ENCODE peak calls at places on chromosomes 12 and 14, in five cellular contexts. U is foreskin fibroblast; D is WTC11; Q is dorsolateral prefrontal cortex; L is CD4-positive, alpha-beta T cell. J is an unnamed sample.

GRCh38 chr14:61121293-61121897 is 140.3 kb downstream of the SLC38A6 start:
- DNase-seq in D (no peak), Q (no peak), L (no peak), U (peak; percentile 39), J (no peak)

GRCh38 chr14:38074754-38075153 is 132.9 kb upstream of the SSTR1 start:
- DNase-seq in Q (no peak), L (no peak), D (no peak), U (no peak), J (no peak)

GRCh38 chr14:77849711-77850110 is 49.8 kb downstream of the ADCK1 start:
- DNase-seq in U (peak; percentile 17), Q (no peak), D (no peak), L (no peak), J (no peak)

GRCh38 chr12:27861428-27862167 is 81.6 kb upstream of the MANSC4 start:
- DNase-seq in D (no peak), Q (no peak), U (no peak), L (no peak), J (no peak)

GRCh38 chr12:104958946-104959841 is 1.1 kb upstream of the SLC41A2 start:
- DNase-seq in U (peak; percentile 49), Q (no peak), D (no peak), L (no peak), J (no peak)

GRCh38 chr12:108517288-108518100 is 2.4 kb downstream of the FICD start:
- DNase-seq in U (no peak), Q (no peak), D (no peak), L (no peak), J (no peak)

GRCh38 chr12:91579516-91580263 is 397.1 kb upstream of the DCN start:
- DNase-seq in D (no peak), L (no peak), U (peak; percentile 14), Q (no peak), J (no peak)

GRCh38 chr12:42759622-42760273 is 170.2 kb upstream of the PRICKLE1 start:
- DNase-seq in D (no peak), L (no peak), U (peak; percentile 69), Q (no peak), J (no peak)

GRCh38 chr12:42326466-42327226 is 679 bp downstream of the PPHLN1 start:
- DNase-seq in L (no peak), Q (no peak), U (peak; percentile 21), D (no peak), J (no peak)

GRCh38 chr14:67343601-67344230 is 15.9 kb downstream of the ATP6V1D start:
- DNase-seq in Q (no peak), L (no peak), U (no peak), D (no peak), J (no peak)

GRCh38 chr14:61695695-61696527 is 598 bp downstream of the HIF1A start:
- DNase-seq in U (no peak), L (peak; percentile 27), Q (peak; percentile 47), D (peak; percentile 66), J (peak; percentile 41)

DNA sequence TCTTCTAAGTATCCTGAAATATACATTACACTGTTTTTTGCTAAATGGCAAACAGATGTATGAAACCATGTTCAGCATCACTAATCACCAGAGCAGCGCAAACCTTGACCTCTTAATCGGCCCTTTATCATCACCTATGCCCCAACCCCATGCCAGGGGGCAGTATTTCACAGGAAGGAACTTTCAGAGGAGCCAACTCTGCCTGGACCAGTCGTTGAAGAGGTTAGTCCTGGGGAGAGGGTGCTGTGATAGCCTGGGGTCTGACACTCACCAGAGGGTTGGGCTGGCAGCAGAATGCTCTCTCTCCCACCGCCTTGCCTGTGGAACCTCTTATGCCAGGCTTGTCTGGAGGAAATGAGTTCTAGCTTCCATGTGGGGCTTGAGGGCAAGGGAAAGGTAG is 411.7 kb downstream of the TMEM117 start:
- DNase-seq in Q (no peak), U (no peak), D (peak; percentile 54), L (no peak), J (no peak)
- TF ChIP-seq CTCF in Q (no peak), U (no peak), D (peak; percentile 47), L (no peak), J (no peak)

GRCh38 chr12:63069860-63070617 is 81.0 kb downstream of the AVPR1A start:
- DNase-seq in L (no peak), Q (no peak), D (no peak), U (no peak), J (no peak)

GRCh38 chr12:63066782-63067181 is 84.2 kb downstream of the AVPR1A start:
- DNase-seq in D (no peak), L (no peak), U (no peak), Q (no peak), J (no peak)

GRCh38 chr12:63066136-63066535 is 84.9 kb downstream of the AVPR1A start:
- DNase-seq in L (no peak), Q (no peak), D (no peak), U (no peak), J (no peak)

GRCh38 chr12:63070709-63071108 is 80.3 kb downstream of the AVPR1A start:
- DNase-seq in L (no peak), U (no peak), Q (no peak), D (no peak), J (no peak)

DNA sequence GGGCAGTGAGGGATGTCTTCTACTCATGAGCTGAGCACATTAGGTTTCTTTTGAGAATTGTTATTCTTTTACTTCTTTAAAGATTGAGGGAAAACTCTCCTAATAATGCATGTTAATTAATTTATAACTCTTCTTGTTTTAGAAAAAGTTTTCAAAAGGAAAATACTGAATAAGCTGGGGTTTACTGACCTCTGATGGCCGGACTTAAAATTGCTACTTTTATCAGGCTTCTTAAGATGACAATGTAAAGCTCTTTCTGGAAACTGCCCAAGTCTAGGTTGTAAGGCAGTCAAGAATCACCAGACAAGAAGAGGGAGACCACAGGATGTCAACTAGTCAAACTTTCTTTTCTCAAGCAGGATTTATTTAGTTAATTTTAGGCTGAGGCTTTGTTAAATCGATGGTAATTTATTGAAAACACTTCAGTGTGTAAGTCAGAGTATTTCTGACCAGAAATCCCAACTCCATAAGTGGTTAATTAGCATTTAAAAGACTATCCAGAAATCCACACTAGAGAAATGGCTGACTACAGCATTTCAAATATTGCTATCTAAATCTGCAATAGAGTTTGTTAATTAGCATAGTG is 82.1 kb downstream of the AVPR1A start:
- DNase-seq in Q (no peak), U (peak; percentile 42), L (no peak), D (no peak), J (no peak)
- TF ChIP-seq CTCF in Q (peak; percentile 73), U (peak; percentile 48), L (no peak), D (peak; percentile 21), J (no peak)

DNA sequence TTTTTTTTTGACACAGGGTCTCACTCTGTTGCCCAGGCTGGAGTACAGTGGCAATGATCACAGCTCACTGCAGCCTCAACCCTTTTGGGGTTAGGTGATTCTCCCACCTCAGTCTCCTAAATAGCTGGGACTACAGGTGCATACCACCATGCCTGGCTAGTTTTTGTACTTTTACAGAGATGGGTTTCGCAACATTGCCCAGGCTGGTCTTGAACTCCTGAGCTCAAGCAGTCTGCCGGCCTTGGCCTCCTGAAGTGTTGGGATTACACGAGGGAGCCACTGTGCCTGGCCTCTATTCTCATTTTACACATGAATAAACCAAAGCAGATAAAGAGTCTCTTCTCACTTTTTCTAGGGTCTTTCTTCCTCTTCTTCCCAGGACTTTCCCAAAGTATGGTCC is 3.2 kb downstream of the TOMM20L start:
- DNase-seq in L (no peak), Q (no peak), U (no peak), D (no peak), J (no peak)
- TF ChIP-seq CTCF in L (no peak), Q (no peak), U (no peak), D (no peak), J (no peak)

GRCh38 chr14:36207500-36207899 is 31.0 kb upstream of the PTCSC3 start:
- DNase-seq in D (no peak), L (no peak), Q (no peak), U (no peak), J (no peak)
- TF ChIP-seq CTCF in D (no peak), L (no peak), Q (peak; percentile 54), U (peak; percentile 14), J (no peak)

DNA sequence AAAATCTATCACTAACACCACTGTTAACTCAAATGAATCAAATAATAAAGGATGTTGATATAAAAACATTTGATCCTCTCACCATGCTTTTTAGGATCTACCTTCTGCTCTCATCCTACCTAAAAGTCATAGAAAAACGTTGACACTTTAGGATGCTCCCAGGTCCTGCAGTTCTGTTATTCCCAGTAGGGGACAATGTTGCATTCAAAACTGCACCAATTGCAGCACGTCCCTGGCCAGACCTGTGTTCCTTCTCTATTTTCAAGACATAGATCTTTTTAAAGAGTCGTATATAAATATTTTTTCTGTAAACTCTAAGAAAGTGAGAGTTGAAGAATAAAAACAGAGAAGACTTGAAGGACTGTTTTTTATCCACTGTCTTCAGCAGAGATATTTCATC is 8.8 kb downstream of the AICDA start:
- DNase-seq in L (no peak), Q (no peak), U (no peak), D (no peak), J (no peak)
- TF ChIP-seq CTCF in L (no peak), Q (no peak), U (no peak), D (no peak), J (no peak)

GRCh38 chr12:65825573-65826512 is 1.6 kb downstream of the HMGA2 start:
- DNase-seq in D (peak; percentile 67), U (no peak), L (no peak), Q (no peak), J (peak; percentile 15)
- TF ChIP-seq CTCF in D (no peak), U (no peak), L (no peak), Q (no peak), J (no peak)

GRCh38 chr12:5580911-5581488 is 149.1 kb downstream of the NTF3 start:
- DNase-seq in L (no peak), U (no peak), Q (no peak), D (no peak), J (no peak)
- TF ChIP-seq CTCF in L (no peak), U (no peak), Q (no peak), D (no peak), J (no peak)

J was measured in activated B cell treated with CpG ODN at 0.5 μM for 24 hours.